ENCODE peak calls at places on chromosome 22, in six cellular contexts. R is IMR-90, Y is uterus, T is tibial nerve, B is upper lobe of left lung, H is heart left ventricle. I is an unnamed sample.

GRCh38 chr22:33807465-33807864 is 112.8 kb downstream of the LARGE1 start:
- DNase-seq in T (no peak), Y (no peak), B (no peak), R (peak; percentile 48), H (no peak), I (no peak)

GRCh38 chr22:37448521-37449150 is 21.4 kb upstream of the ELFN2 start:
- DNase-seq in R (no peak), H (no peak), Y (no peak), B (no peak), T (no peak), I (no peak)

GRCh38 chr22:46074771-46075551 is 75.4 kb upstream of the PPARA start:
- DNase-seq in Y (peak; percentile 24), B (peak; percentile 23), R (no peak), H (peak; percentile 29), T (peak; percentile 7), I (peak; percentile 86)

GRCh38 chr22:26239561-26239960 is 70.3 kb downstream of the SEZ6L start:
- DNase-seq in B (no peak), Y (no peak), R (no peak), T (no peak), H (no peak), I (no peak)

GRCh38 chr22:20646906-20647305 is 127.0 kb upstream of the SERPIND1 start:
- DNase-seq in Y (no peak), B (no peak), T (no peak), H (no peak), R (no peak), I (no peak)

GRCh38 chr22:39658367-39658766 is 87.8 kb downstream of the CACNA1I start:
- DNase-seq in T (no peak), R (no peak), H (no peak), B (no peak), Y (no peak), I (no peak)

GRCh38 chr22:22395230-22395629 is 113.3 kb downstream of the ZNF280B start:
- DNase-seq in Y (no peak), B (no peak), T (no peak), H (no peak), R (no peak), I (no peak)

GRCh38 chr22:40703174-40703573 is 23.9 kb downstream of the MCHR1 start:
- DNase-seq in R (no peak), H (no peak), B (no peak), T (no peak), Y (no peak), I (no peak)

GRCh38 chr22:45579306-45579705 is 76.6 kb downstream of the FBLN1 start:
- DNase-seq in R (no peak), B (no peak), H (no peak), Y (no peak), T (no peak), I (no peak)

GRCh38 chr22:45553333-45554039 is 50.8 kb downstream of the FBLN1 start:
- DNase-seq in H (peak; percentile 75), Y (peak; percentile 86), B (peak; percentile 58), R (peak; percentile 93), T (peak; percentile 64), I (peak; percentile 95)

GRCh38 chr22:40276877-40277823 is 69.2 kb upstream of the ADSL start:
- DNase-seq in H (peak; percentile 45), Y (no peak), B (no peak), T (no peak), R (peak; percentile 51), I (peak; percentile 64)

GRCh38 chr22:42437488-42438292 is 5.5 kb upstream of the NFAM1 start:
- DNase-seq in T (peak; percentile 49), R (peak; percentile 18), Y (peak; percentile 75), B (peak; percentile 83), H (peak; percentile 72), I (peak; percentile 56)

GRCh38 chr22:22021160-22021750 is 38.7 kb upstream of the TOP3B start:
- DNase-seq in B (no peak), R (peak; percentile 58), Y (no peak), H (no peak), T (no peak), I (no peak)

GRCh38 chr22:41127447-41127846 is 35.1 kb downstream of the EP300 start:
- DNase-seq in B (peak; percentile 60), Y (no peak), T (no peak), R (no peak), H (peak; percentile 40), I (no peak)

GRCh38 chr22:28743852-28744251 is 2.0 kb downstream of the HSCB start:
- DNase-seq in B (no peak), Y (no peak), T (no peak), H (no peak), R (no peak), I (no peak)

GRCh38 chr22:28742562-28742962 is 723 bp downstream of the HSCB start:
- DNase-seq in T (no peak), R (no peak), H (no peak), B (no peak), Y (no peak), I (no peak)

GRCh38 chr22:28741200-28741757 is 341 bp downstream of the CHEK2 start:
- DNase-seq in Y (no peak), B (no peak), R (no peak), H (no peak), T (no peak), I (no peak)

GRCh38 chr22:28736296-28737155 is 5.1 kb downstream of the CHEK2 start:
- DNase-seq in T (no peak), Y (no peak), R (no peak), H (no peak), B (no peak), I (no peak)

GRCh38 chr22:28741758-28742561 is at the start of the genes CHEK2 and HSCB:
- DNase-seq in H (peak; percentile 99), T (peak; percentile 98), B (peak; percentile 99), R (peak; percentile 99), Y (peak; percentile 98), I (peak; percentile 100)
- TF ChIP-seq CTCF in H (no peak), T (no peak), B (no peak), R (no peak), Y (no peak), I (no peak)

GRCh38 chr22:35910013-35910860 is 118.4 kb downstream of the RBFOX2 start:
- DNase-seq in T (no peak), R (no peak), B (no peak), Y (no peak), H (no peak), I (no peak)
- H3K4me3 ChIP-seq in T (no peak overlapping the region), R (no peak overlapping the region), B (no peak overlapping the region), Y (no peak overlapping the region), H (no peak overlapping the region), I (no peak overlapping the region)

GRCh38 chr22:27726726-27727449 is 74.7 kb downstream of the MN1 start:
- DNase-seq in H (peak; percentile 88), B (peak; percentile 77), R (peak; percentile 34), T (no peak), Y (peak; percentile 53), I (no peak)
- TF ChIP-seq POLR2A in H (no peak), B (no peak), R (no peak), T (no peak), Y (no peak), I (no peak)

GRCh38 chr22:17587631-17588030 is 24.3 kb downstream of the SLC25A18 start:
- DNase-seq in T (no peak), Y (no peak), B (no peak), R (no peak), H (no peak), I (no peak)
- TF ChIP-seq CTCF in T (no peak), Y (no peak), B (no peak), R (no peak), H (no peak), I (no peak)

GRCh38 chr22:50251472-50252054 is 498 bp upstream of the HDAC10 start:
- DNase-seq in T (no peak), H (no peak), B (no peak), Y (no peak), R (no peak), I (no peak)
- H3K4me3 ChIP-seq in T (peak overlapping the region; percentile 63), H (peak overlapping the region; percentile 53), B (peak overlapping the region; percentile 82), Y (peak overlapping the region; percentile 39), R (peak overlapping the region; percentile 88), I (no peak overlapping the region)

GRCh38 chr22:36237462-36238347 is 1.6 kb downstream of the APOL2 start:
- DNase-seq in H (no peak), Y (no peak), R (no peak), T (no peak), B (no peak), I (peak; percentile 86)
- TF ChIP-seq POLR2A in H (no peak), Y (no peak), R (no peak), T (no peak), B (no peak), I (no peak)

GRCh38 chr22:31036671-31037550 is 44.2 kb upstream of the SMTN start:
- DNase-seq in H (no peak), Y (peak; percentile 73), B (no peak), R (peak; percentile 53), T (no peak), I (no peak)
- TF ChIP-seq CTCF in H (no peak), Y (no peak), B (no peak), R (peak; percentile 24), T (no peak), I (no peak)

I was measured in lower leg skin.